ENCODE peak calls at places on chromosomes 4 and X, in four cellular contexts. One of them, this sample, is unnamed.

GRCh38 chr4:128981377-128981776 is 112.0 kb downstream of the SCLT1 start:
- DNase-seq in CD8-positive, alpha-beta memory T cell: no peak
- DNase-seq in GM23248: no peak
- DNase-seq in NCI-H2029: no peak
- DNase-seq in this sample: no peak

GRCh38 chr4:1172971-1173757 is 781 bp upstream of the SPON2 start:
- DNase-seq in GM23248: peak; percentile 66
- DNase-seq in NCI-H2029: no peak
- DNase-seq in CD8-positive, alpha-beta memory T cell: no peak
- DNase-seq in this sample: no peak

GRCh38 chrX:107566603-107567262 is 61.6 kb upstream of the PRPS1 start:
- DNase-seq in GM23248: peak; percentile 27
- DNase-seq in CD8-positive, alpha-beta memory T cell: no peak
- DNase-seq in NCI-H2029: no peak
- DNase-seq in this sample: no peak

GRCh38 chr4:173807347-173807746 is 277.3 kb upstream of the HAND2 start:
- DNase-seq in GM23248: peak; percentile 29
- DNase-seq in CD8-positive, alpha-beta memory T cell: no peak
- DNase-seq in NCI-H2029: no peak
- DNase-seq in this sample: no peak

GRCh38 chr4:10164877-10165283 is 48.3 kb upstream of the WDR1 start:
- DNase-seq in CD8-positive, alpha-beta memory T cell: no peak
- DNase-seq in GM23248: peak; percentile 74
- DNase-seq in NCI-H2029: peak; percentile 27
- DNase-seq in this sample: peak; percentile 60

GRCh38 chrX:24479924-24480722 is 15.0 kb downstream of the PDK3 start:
- DNase-seq in CD8-positive, alpha-beta memory T cell: peak; percentile 80
- DNase-seq in GM23248: no peak
- DNase-seq in NCI-H2029: peak; percentile 82
- DNase-seq in this sample: no peak

GRCh38 chr4:20625460-20625859 is 74.8 kb upstream of the PACRGL start:
- DNase-seq in NCI-H2029: no peak
- DNase-seq in GM23248: no peak
- DNase-seq in CD8-positive, alpha-beta memory T cell: no peak
- DNase-seq in this sample: no peak

GRCh38 chr4:75514949-75515612 is 808 bp downstream of the THAP6 start:
- DNase-seq in NCI-H2029: no peak
- DNase-seq in GM23248: peak; percentile 16
- DNase-seq in CD8-positive, alpha-beta memory T cell: no peak
- DNase-seq in this sample: no peak

GRCh38 chr4:181849472-181849871 is 393.7 kb upstream of the TENM3 start:
- DNase-seq in CD8-positive, alpha-beta memory T cell: no peak
- DNase-seq in NCI-H2029: no peak
- DNase-seq in GM23248: no peak
- DNase-seq in this sample: no peak

GRCh38 chr4:43132010-43132582 is 239.6 kb downstream of the GRXCR1 start:
- DNase-seq in CD8-positive, alpha-beta memory T cell: no peak
- DNase-seq in NCI-H2029: peak; percentile 24
- DNase-seq in GM23248: peak; percentile 80
- DNase-seq in this sample: peak; percentile 81

GRCh38 chrX:153381684-153382532 is 19.2 kb downstream of the PNMA6E start:
- DNase-seq in GM23248: peak; percentile 89
- DNase-seq in CD8-positive, alpha-beta memory T cell: peak; percentile 16
- DNase-seq in NCI-H2029: peak; percentile 61
- DNase-seq in this sample: peak; percentile 36

GRCh38 chr4:181528570-181529184 is 714.5 kb upstream of the TENM3 start:
- DNase-seq in NCI-H2029: peak; percentile 73
- DNase-seq in GM23248: peak; percentile 71
- DNase-seq in CD8-positive, alpha-beta memory T cell: no peak
- DNase-seq in this sample: peak; percentile 83

This sample was measured in nephron progenitor cell.